ENCODE peak calls at places on chromosome 10, in seven cellular contexts. Z, T, R, S, X, C and P are unnamed samples.

GRCh38 chr10:61125560-61126250 is 181.7 kb upstream of the RHOBTB1 start:
- DNase-seq in C (no peak), X (no peak), R (no peak), T (no peak), S (no peak), Z (no peak), P (no peak)

GRCh38 chr10:21402606-21403083 is 122.8 kb downstream of the SKIDA1 start:
- DNase-seq in X (no peak), C (no peak), Z (no peak), T (no peak), R (no peak), S (no peak), P (peak)

GRCh38 chr10:3226960-3227724 is 54.6 kb upstream of the PITRM1 start:
- DNase-seq in C (peak), Z (no peak), S (peak), R (no peak), X (peak), T (peak), P (peak)

GRCh38 chr10:84360634-84361365 is 32.4 kb downstream of the CCSER2 start:
- DNase-seq in T (peak), S (no peak), R (no peak), Z (no peak), X (no peak), C (no peak), P (no peak)

GRCh38 chr10:77844713-77845454 is 81.7 kb downstream of the DLG5 start:
- DNase-seq in X (peak), Z (no peak), T (peak), R (no peak), C (peak), S (peak), P (peak)

GRCh38 chr10:23204773-23205172 is 12.7 kb downstream of the PTF1A start:
- DNase-seq in R (no peak), S (no peak), X (no peak), T (no peak), C (no peak), Z (no peak), P (no peak)

GRCh38 chr10:49601857-49602256 is 8.3 kb upstream of the SLC18A3 start:
- DNase-seq in X (no peak), R (no peak), Z (no peak), S (no peak), C (no peak), T (peak), P (no peak)

GRCh38 chr10:114437456-114438292 is 33.4 kb upstream of the AFAP1L2 start:
- DNase-seq in R (no peak), S (no peak), Z (no peak), T (peak), C (peak), X (no peak), P (peak)

GRCh38 chr10:60453031-60453430 is 63.4 kb upstream of the ANK3 start:
- DNase-seq in Z (no peak), S (no peak), X (no peak), C (no peak), T (no peak), R (no peak), P (no peak)

GRCh38 chr10:37490266-37490665 is 364.9 kb downstream of the ANKRD30A start:
- DNase-seq in S (no peak), X (no peak), Z (no peak), T (no peak), R (no peak), C (peak), P (no peak)

GRCh38 chr10:59350558-59350957 is 11.8 kb downstream of the FAM13C start:
- DNase-seq in Z (no peak), X (no peak), T (no peak), S (no peak), C (no peak), R (no peak), P (no peak)